ENCODE peak calls at places on chromosomes 4 and X, in ten cellular contexts. X is upper lobe of left lung, S is endothelial cell of umbilical vein, G is Peyer's patch, B is IMR-90, E is ovary, L is uterus, K is body of pancreas, P is tibial nerve, D is breast epithelium. U is an unnamed sample.
A peak's percentile ranks its signal among the peaks of the same experiment; 100 is the strongest.

GRCh38 chr4:6668391-6668790 is 25.3 kb upstream of the S100P start:
- DNase-seq in B (peak; percentile 80), X (no peak), P (no peak), E (no peak), K (no peak), L (no peak), G (no peak), D (no peak), S (no peak), U (no peak)

GRCh38 chr4:100823066-100823992 is 305.5 kb upstream of the EMCN start:
- DNase-seq in B (no peak), G (no peak), S (no peak), K (no peak), P (no peak), L (no peak), D (no peak), E (no peak), X (no peak), U (no peak)

GRCh38 chr4:158769175-158769831 is 477 bp downstream of the FNIP2 start:
- DNase-seq in P (no peak), S (peak; percentile 40), B (no peak), L (peak; percentile 38), D (no peak), E (peak; percentile 30), G (peak; percentile 57), K (peak; percentile 54), X (peak; percentile 91), U (peak; percentile 29)

GRCh38 chr4:87011340-87012034 is 76.7 kb downstream of the AFF1 start:
- DNase-seq in B (peak; percentile 89), K (no peak), G (no peak), L (peak; percentile 57), D (no peak), E (no peak), S (peak; percentile 93), X (no peak), P (no peak), U (peak; percentile 52)

GRCh38 chr4:109046549-109047171 is 255.8 kb downstream of the COL25A1 start:
- DNase-seq in X (no peak), E (peak; percentile 13), L (no peak), D (no peak), K (no peak), S (peak; percentile 53), P (no peak), B (peak; percentile 84), G (no peak), U (no peak)

GRCh38 chr4:41256131-41256739 is 493 bp upstream of the UCHL1 start:
- DNase-seq in S (no peak), X (no peak), E (no peak), K (no peak), L (no peak), D (no peak), B (peak; percentile 74), P (no peak), G (no peak), U (no peak)

GRCh38 chr4:140186651-140187315 is 32.8 kb upstream of the MAML3 start:
- DNase-seq in L (peak; percentile 74), B (peak; percentile 67), G (peak; percentile 79), E (peak; percentile 29), D (no peak), K (peak; percentile 34), P (no peak), S (peak; percentile 65), X (no peak), U (no peak)

GRCh38 chrX:30488092-30488491 is 89.5 kb downstream of the TASL start:
- DNase-seq in K (no peak), L (no peak), X (no peak), D (no peak), P (no peak), B (peak; percentile 1), G (no peak), S (no peak), E (no peak), U (no peak)

GRCh38 chr4:55184600-55185523 is 59.5 kb upstream of the KDR start:
- DNase-seq in X (no peak), P (no peak), K (peak; percentile 53), D (no peak), B (peak; percentile 66), G (peak; percentile 59), L (no peak), S (no peak), E (peak; percentile 50), U (peak; percentile 25)

GRCh38 chr4:6516281-6516680 is 43.9 kb upstream of the PPP2R2C start:
- DNase-seq in E (no peak), G (no peak), D (no peak), S (no peak), B (no peak), K (no peak), X (no peak), P (no peak), L (no peak), U (no peak)

GRCh38 chrX:20965270-20966044 is 408.8 kb upstream of the CNKSR2 start:
- DNase-seq in D (no peak), K (no peak), P (no peak), G (no peak), S (no peak), E (no peak), B (no peak), L (no peak), X (no peak), U (no peak)

GRCh38 chr4:121034010-121034409 is 38.3 kb downstream of the NDNF start:
- DNase-seq in G (no peak), X (no peak), D (no peak), B (no peak), P (no peak), L (no peak), E (peak; percentile 37), S (no peak), K (peak; percentile 59), U (no peak)

GRCh38 chr4:76562161-76562560 is 127.1 kb downstream of the SHROOM3 start:
- DNase-seq in K (no peak), S (no peak), D (no peak), L (no peak), P (no peak), B (peak; percentile 91), E (no peak), G (no peak), X (no peak), U (no peak)

GRCh38 chr4:41160010-41160789 is 54.1 kb downstream of the APBB2 start:
- DNase-seq in P (no peak), B (peak; percentile 96), D (no peak), L (peak; percentile 76), X (peak; percentile 37), E (no peak), S (peak; percentile 98), K (no peak), G (no peak), U (no peak)

GRCh38 chr4:122702939-122703338 is 29.6 kb upstream of the BBS12 start:
- DNase-seq in B (no peak), P (no peak), D (no peak), G (no peak), L (no peak), E (peak; percentile 28), S (no peak), K (peak; percentile 52), X (no peak), U (no peak)

GRCh38 chrX:13123247-13123856 is 78.9 kb upstream of the FAM9C start:
- DNase-seq in X (no peak), D (no peak), P (no peak), G (no peak), B (no peak), K (no peak), S (no peak), E (no peak), L (no peak), U (no peak)
- H3K4me3 ChIP-seq in X (no peak overlapping the region), D (no peak overlapping the region), P (no peak overlapping the region), G (no peak overlapping the region), B (no peak overlapping the region), K (no peak overlapping the region), S (no peak overlapping the region), E (no peak overlapping the region), L (no peak overlapping the region), U (no peak overlapping the region)

DNA sequence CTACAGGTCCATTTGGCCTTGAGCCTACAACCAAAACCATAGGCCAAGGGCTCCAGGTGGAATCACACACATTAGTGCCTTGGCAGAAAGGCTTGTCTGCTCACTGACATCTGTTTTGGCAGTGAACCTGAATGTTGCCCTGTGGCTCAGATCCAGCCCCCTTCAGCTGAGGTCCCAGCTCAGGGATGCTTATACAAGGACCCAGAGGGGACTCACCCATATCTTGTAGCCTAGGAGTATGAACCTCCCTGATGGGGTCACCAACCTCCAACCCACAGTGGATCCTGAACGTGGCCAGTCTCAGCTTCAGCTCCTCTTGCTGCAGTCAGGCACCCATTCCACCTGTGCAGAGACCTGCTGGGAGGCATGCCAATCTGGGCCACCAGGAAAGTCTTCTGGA is 50.8 kb upstream of the HMX1 start:
- DNase-seq in P (no peak), X (no peak), D (peak; percentile 22), K (no peak), L (no peak), G (peak; percentile 19), S (no peak), E (no peak), B (no peak), U (no peak)
- TF ChIP-seq POLR2A in P (no peak), X (no peak), D (no peak), K (no peak), L (no peak), G (no peak), S (no peak), E (no peak), B (no peak), U (no peak)

DNA sequence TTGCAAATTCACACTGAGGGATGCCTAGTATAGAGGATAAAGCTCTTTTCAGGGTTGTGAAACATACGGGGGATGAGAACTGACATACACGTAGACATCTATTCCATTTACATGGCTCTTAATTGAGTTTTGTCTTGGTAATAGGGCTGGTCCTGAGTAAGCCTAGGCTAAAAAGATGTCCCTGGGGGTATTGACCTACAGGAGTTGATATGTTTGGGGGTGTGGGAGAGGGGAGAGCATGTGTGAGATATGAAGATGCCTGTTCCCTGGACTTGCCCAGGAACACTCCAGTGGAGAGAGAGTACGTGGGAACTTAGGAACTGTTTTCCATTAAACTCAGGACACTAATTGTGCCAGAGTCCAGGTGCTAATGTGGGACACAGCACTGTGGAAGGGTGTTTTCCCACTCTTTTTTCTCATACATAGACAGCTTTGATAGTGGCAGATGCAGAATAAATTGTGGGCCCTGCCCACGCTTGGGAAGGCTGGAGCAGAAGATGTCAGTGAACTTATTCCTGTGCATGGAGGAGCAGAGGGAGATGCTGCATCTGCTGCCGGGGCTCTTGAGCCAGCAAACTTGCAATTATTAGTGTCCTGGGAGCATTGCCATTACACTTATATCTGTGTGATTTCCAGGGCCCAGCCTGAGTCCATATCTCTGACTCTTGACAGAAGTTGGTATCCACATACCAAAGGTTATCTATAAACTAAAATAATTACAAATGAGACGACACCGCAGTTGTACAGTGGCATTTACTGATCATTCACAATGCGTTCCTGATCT is 20.7 kb downstream of the SYNPO2 start:
- DNase-seq in B (no peak), E (no peak), G (no peak), P (no peak), S (no peak), X (no peak), D (no peak), L (no peak), K (no peak), U (no peak)
- H3K4me3 ChIP-seq in B (no peak overlapping the region), E (no peak overlapping the region), G (no peak overlapping the region), P (no peak overlapping the region), S (no peak overlapping the region), X (no peak overlapping the region), D (no peak overlapping the region), L (no peak overlapping the region), K (no peak overlapping the region), U (no peak overlapping the region)

DNA sequence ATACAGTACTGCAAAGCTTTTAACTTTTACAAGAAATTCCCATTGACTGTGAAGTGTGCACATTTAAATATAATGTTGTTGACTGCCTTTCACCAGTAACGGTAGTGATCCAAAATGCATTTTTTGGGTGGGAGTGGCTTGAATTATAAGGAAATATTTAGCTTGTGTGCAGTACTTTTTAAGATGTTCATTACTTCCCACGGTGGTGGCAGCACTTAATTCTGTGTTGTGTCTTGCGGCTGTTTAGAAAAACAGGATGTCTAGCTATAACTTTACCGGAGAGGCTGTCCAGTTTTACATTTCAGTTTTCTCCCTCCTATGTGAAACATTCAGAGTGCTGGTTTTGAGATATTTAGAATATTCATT is 1.7 kb downstream of the TMEM131L start:
- DNase-seq in L (no peak), X (no peak), E (no peak), D (no peak), K (no peak), P (no peak), G (no peak), B (no peak), S (no peak), U (no peak)
- TF ChIP-seq POLR2A in L (no peak), X (no peak), E (no peak), D (no peak), K (no peak), P (no peak), G (no peak), B (no peak), S (no peak), U (no peak)

U was measured in lower leg skin.